ENCODE peak calls at places on chromosome 13, in eight cellular contexts. One of them, this sample, is unnamed.

GRCh38 chr13:72109863-72110262 is 242.9 kb upstream of the DACH1 start:
- DNase-seq in Caco-2: no peak
- DNase-seq in BE2C: no peak
- DNase-seq in choroid plexus epithelial cell: peak; percentile 10
- DNase-seq in astrocyte of the cerebellum: peak; percentile 9
- DNase-seq in psoas muscle: no peak
- DNase-seq in epithelial cell of proximal tubule: no peak
- DNase-seq in colonic mucosa: no peak
- DNase-seq in this sample: no peak

GRCh38 chr13:45055198-45055901 is 65.0 kb upstream of the GTF2F2 start:
- DNase-seq in astrocyte of the cerebellum: peak; percentile 89
- DNase-seq in epithelial cell of proximal tubule: peak; percentile 79
- DNase-seq in psoas muscle: no peak
- DNase-seq in BE2C: no peak
- DNase-seq in colonic mucosa: peak; percentile 30
- DNase-seq in Caco-2: no peak
- DNase-seq in choroid plexus epithelial cell: peak; percentile 90
- DNase-seq in this sample: peak; percentile 94

GRCh38 chr13:32852568-32852967 is 163.7 kb upstream of the KL start:
- DNase-seq in epithelial cell of proximal tubule: no peak
- DNase-seq in colonic mucosa: no peak
- DNase-seq in psoas muscle: no peak
- DNase-seq in choroid plexus epithelial cell: peak; percentile 69
- DNase-seq in astrocyte of the cerebellum: no peak
- DNase-seq in Caco-2: no peak
- DNase-seq in BE2C: no peak
- DNase-seq in this sample: peak; percentile 14

GRCh38 chr13:50393641-50394040 is 378.4 kb downstream of the KCNRG start:
- DNase-seq in colonic mucosa: no peak
- DNase-seq in BE2C: peak; percentile 61
- DNase-seq in choroid plexus epithelial cell: peak; percentile 85
- DNase-seq in astrocyte of the cerebellum: no peak
- DNase-seq in Caco-2: no peak
- DNase-seq in epithelial cell of proximal tubule: no peak
- DNase-seq in psoas muscle: no peak
- DNase-seq in this sample: no peak

GRCh38 chr13:46352810-46353209 is 34.2 kb downstream of the RUBCNL start:
- DNase-seq in epithelial cell of proximal tubule: no peak
- DNase-seq in astrocyte of the cerebellum: no peak
- DNase-seq in colonic mucosa: no peak
- DNase-seq in psoas muscle: no peak
- DNase-seq in choroid plexus epithelial cell: no peak
- DNase-seq in BE2C: no peak
- DNase-seq in Caco-2: no peak
- DNase-seq in this sample: no peak

GRCh38 chr13:50800091-50800739 is 43.3 kb downstream of the DLEU7 start:
- DNase-seq in choroid plexus epithelial cell: no peak
- DNase-seq in colonic mucosa: no peak
- DNase-seq in epithelial cell of proximal tubule: no peak
- DNase-seq in Caco-2: no peak
- DNase-seq in BE2C: no peak
- DNase-seq in astrocyte of the cerebellum: no peak
- DNase-seq in psoas muscle: no peak
- DNase-seq in this sample: no peak

GRCh38 chr13:85386424-85386823 is 412.8 kb downstream of the SLITRK6 start:
- DNase-seq in choroid plexus epithelial cell: peak; percentile 9
- DNase-seq in epithelial cell of proximal tubule: no peak
- DNase-seq in psoas muscle: no peak
- DNase-seq in BE2C: peak; percentile 23
- DNase-seq in colonic mucosa: no peak
- DNase-seq in astrocyte of the cerebellum: no peak
- DNase-seq in Caco-2: no peak
- DNase-seq in this sample: no peak

GRCh38 chr13:113062691-113063090 is 42.9 kb upstream of the F7 start:
- DNase-seq in astrocyte of the cerebellum: no peak
- DNase-seq in BE2C: no peak
- DNase-seq in psoas muscle: peak; percentile 2
- DNase-seq in epithelial cell of proximal tubule: no peak
- DNase-seq in colonic mucosa: no peak
- DNase-seq in Caco-2: no peak
- DNase-seq in choroid plexus epithelial cell: no peak
- DNase-seq in this sample: no peak

GRCh38 chr13:101738336-101738735 is 285.9 kb downstream of the ITGBL1 start:
- DNase-seq in choroid plexus epithelial cell: no peak
- DNase-seq in psoas muscle: no peak
- DNase-seq in astrocyte of the cerebellum: no peak
- DNase-seq in Caco-2: no peak
- DNase-seq in epithelial cell of proximal tubule: no peak
- DNase-seq in BE2C: no peak
- DNase-seq in colonic mucosa: no peak
- DNase-seq in this sample: no peak

GRCh38 chr13:98517576-98518310 is 59.2 kb downstream of the STK24 start:
- DNase-seq in psoas muscle: no peak
- DNase-seq in choroid plexus epithelial cell: no peak
- DNase-seq in BE2C: no peak
- DNase-seq in astrocyte of the cerebellum: no peak
- DNase-seq in colonic mucosa: no peak
- DNase-seq in Caco-2: no peak
- DNase-seq in epithelial cell of proximal tubule: no peak
- DNase-seq in this sample: no peak

GRCh38 chr13:67278230-67278629 is 48.1 kb upstream of the PCDH9 start:
- DNase-seq in Caco-2: no peak
- DNase-seq in BE2C: no peak
- DNase-seq in choroid plexus epithelial cell: peak; percentile 99
- DNase-seq in epithelial cell of proximal tubule: peak; percentile 48
- DNase-seq in psoas muscle: no peak
- DNase-seq in astrocyte of the cerebellum: peak; percentile 97
- DNase-seq in colonic mucosa: no peak
- DNase-seq in this sample: peak; percentile 28

GRCh38 chr13:98910501-98910951 is 67.3 kb downstream of the DOCK9 start:
- DNase-seq in astrocyte of the cerebellum: no peak
- DNase-seq in Caco-2: no peak
- DNase-seq in colonic mucosa: no peak
- DNase-seq in BE2C: no peak
- DNase-seq in psoas muscle: no peak
- DNase-seq in choroid plexus epithelial cell: peak; percentile 66
- DNase-seq in epithelial cell of proximal tubule: no peak
- DNase-seq in this sample: peak; percentile 35

GRCh38 chr13:22777207-22777606 is 403.6 kb upstream of the SGCG start:
- DNase-seq in Caco-2: no peak
- DNase-seq in colonic mucosa: no peak
- DNase-seq in BE2C: no peak
- DNase-seq in psoas muscle: no peak
- DNase-seq in choroid plexus epithelial cell: no peak
- DNase-seq in epithelial cell of proximal tubule: no peak
- DNase-seq in astrocyte of the cerebellum: no peak
- DNase-seq in this sample: no peak

GRCh38 chr13:106500450-106500849 is 35.0 kb downstream of the EFNB2 start:
- DNase-seq in colonic mucosa: no peak
- DNase-seq in epithelial cell of proximal tubule: no peak
- DNase-seq in astrocyte of the cerebellum: no peak
- DNase-seq in Caco-2: no peak
- DNase-seq in psoas muscle: no peak
- DNase-seq in choroid plexus epithelial cell: peak; percentile 93
- DNase-seq in BE2C: no peak
- DNase-seq in this sample: no peak

GRCh38 chr13:47337781-47338507 is 441.1 kb upstream of the HTR2A start:
- DNase-seq in psoas muscle: no peak
- DNase-seq in astrocyte of the cerebellum: peak; percentile 94
- DNase-seq in Caco-2: no peak
- DNase-seq in epithelial cell of proximal tubule: no peak
- DNase-seq in BE2C: peak; percentile 34
- DNase-seq in choroid plexus epithelial cell: peak; percentile 94
- DNase-seq in colonic mucosa: no peak
- DNase-seq in this sample: peak; percentile 49

GRCh38 chr13:113860051-113860471 is 3.8 kb downstream of the GAS6 start:
- DNase-seq in epithelial cell of proximal tubule: no peak
- DNase-seq in colonic mucosa: peak; percentile 85
- DNase-seq in astrocyte of the cerebellum: no peak
- DNase-seq in BE2C: no peak
- DNase-seq in psoas muscle: no peak
- DNase-seq in Caco-2: peak; percentile 81
- DNase-seq in choroid plexus epithelial cell: no peak
- DNase-seq in this sample: no peak

GRCh38 chr13:40388617-40389016 is 277.8 kb downstream of the FOXO1 start:
- DNase-seq in colonic mucosa: peak; percentile 27
- DNase-seq in BE2C: no peak
- DNase-seq in psoas muscle: no peak
- DNase-seq in epithelial cell of proximal tubule: no peak
- DNase-seq in choroid plexus epithelial cell: peak; percentile 47
- DNase-seq in astrocyte of the cerebellum: no peak
- DNase-seq in Caco-2: no peak
- DNase-seq in this sample: no peak

GRCh38 chr13:112842343-112842856 is 126.6 kb upstream of the MCF2L start:
- DNase-seq in astrocyte of the cerebellum: peak; percentile 76
- DNase-seq in psoas muscle: peak; percentile 80
- DNase-seq in epithelial cell of proximal tubule: no peak
- DNase-seq in Caco-2: no peak
- DNase-seq in BE2C: peak; percentile 49
- DNase-seq in colonic mucosa: no peak
- DNase-seq in choroid plexus epithelial cell: peak; percentile 74
- DNase-seq in this sample: no peak

GRCh38 chr13:81757348-81757950 is 1416.5 kb upstream of the SPRY2 start:
- DNase-seq in colonic mucosa: no peak
- DNase-seq in choroid plexus epithelial cell: no peak
- DNase-seq in BE2C: no peak
- DNase-seq in psoas muscle: no peak
- DNase-seq in epithelial cell of proximal tubule: peak; percentile 6
- DNase-seq in astrocyte of the cerebellum: no peak
- DNase-seq in Caco-2: no peak
- DNase-seq in this sample: no peak

GRCh38 chr13:103983948-103984347 is 917.7 kb upstream of the SLC10A2 start:
- DNase-seq in BE2C: no peak
- DNase-seq in epithelial cell of proximal tubule: no peak
- DNase-seq in psoas muscle: no peak
- DNase-seq in Caco-2: no peak
- DNase-seq in astrocyte of the cerebellum: no peak
- DNase-seq in choroid plexus epithelial cell: no peak
- DNase-seq in colonic mucosa: no peak
- DNase-seq in this sample: no peak

DNA sequence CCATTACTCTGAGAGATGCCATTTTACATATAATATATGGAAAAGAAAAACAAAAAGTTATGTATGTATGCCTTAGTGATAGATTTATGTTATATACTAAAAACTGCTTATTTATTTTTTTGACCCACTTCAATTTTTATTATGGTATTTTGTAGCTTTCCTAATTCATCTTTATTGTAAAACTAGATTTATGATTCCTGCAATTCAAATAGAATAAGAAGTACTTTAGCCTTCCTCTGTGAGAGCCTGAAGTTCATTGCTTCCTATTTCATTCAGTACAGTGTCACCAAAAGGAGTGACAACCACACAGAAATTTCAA is 158.1 kb downstream of the RGCC start:
- DNase-seq in BE2C: no peak
- DNase-seq in Caco-2: no peak
- DNase-seq in psoas muscle: no peak
- DNase-seq in choroid plexus epithelial cell: no peak
- DNase-seq in astrocyte of the cerebellum: no peak
- DNase-seq in epithelial cell of proximal tubule: no peak
- DNase-seq in colonic mucosa: no peak
- DNase-seq in this sample: no peak
- H3K4me3 ChIP-seq in BE2C: no peak overlapping the region
- H3K4me3 ChIP-seq in Caco-2: no peak overlapping the region
- H3K4me3 ChIP-seq in psoas muscle: no peak overlapping the region
- H3K4me3 ChIP-seq in choroid plexus epithelial cell: no peak overlapping the region
- H3K4me3 ChIP-seq in astrocyte of the cerebellum: no peak overlapping the region
- H3K4me3 ChIP-seq in epithelial cell of proximal tubule: no peak overlapping the region
- H3K4me3 ChIP-seq in colonic mucosa: no peak overlapping the region
- H3K4me3 ChIP-seq in this sample: no peak overlapping the region

DNA sequence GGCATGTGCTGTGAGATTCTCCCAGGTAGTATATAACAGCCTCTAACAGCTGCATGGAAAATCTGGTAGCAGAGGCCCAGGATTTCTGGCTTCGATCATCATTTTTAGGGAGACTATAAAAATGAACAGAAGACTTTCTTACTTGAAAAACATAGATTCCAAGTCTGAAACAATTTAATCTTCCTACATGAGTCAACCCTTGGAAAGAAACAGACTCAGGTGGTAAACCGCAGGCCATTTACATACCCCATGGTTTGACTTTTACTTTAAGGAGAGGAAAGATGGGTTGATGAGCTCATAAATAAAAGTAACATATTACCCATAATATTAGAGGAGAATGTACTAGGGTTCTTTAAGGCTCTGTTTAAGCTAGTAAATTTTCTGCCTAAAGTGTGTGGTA is 121.6 kb downstream of the CYSLTR2 start:
- DNase-seq in BE2C: no peak
- DNase-seq in colonic mucosa: no peak
- DNase-seq in astrocyte of the cerebellum: peak; percentile 77
- DNase-seq in choroid plexus epithelial cell: peak; percentile 44
- DNase-seq in epithelial cell of proximal tubule: no peak
- DNase-seq in psoas muscle: no peak
- DNase-seq in Caco-2: no peak
- DNase-seq in this sample: peak; percentile 73
- TF ChIP-seq CTCF in BE2C: no peak
- TF ChIP-seq CTCF in colonic mucosa: no peak
- TF ChIP-seq CTCF in astrocyte of the cerebellum: no peak
- TF ChIP-seq CTCF in choroid plexus epithelial cell: no peak
- TF ChIP-seq CTCF in epithelial cell of proximal tubule: no peak
- TF ChIP-seq CTCF in psoas muscle: no peak
- TF ChIP-seq CTCF in Caco-2: no peak
- TF ChIP-seq CTCF in this sample: no peak

GRCh38 chr13:110698689-110699088 is 7.2 kb downstream of the CARS2 start:
- DNase-seq in choroid plexus epithelial cell: no peak
- DNase-seq in psoas muscle: no peak
- DNase-seq in astrocyte of the cerebellum: no peak
- DNase-seq in Caco-2: no peak
- DNase-seq in epithelial cell of proximal tubule: no peak
- DNase-seq in colonic mucosa: no peak
- DNase-seq in BE2C: no peak
- DNase-seq in this sample: no peak
- H3K4me3 ChIP-seq in choroid plexus epithelial cell: no peak overlapping the region
- H3K4me3 ChIP-seq in psoas muscle: no peak overlapping the region
- H3K4me3 ChIP-seq in astrocyte of the cerebellum: no peak overlapping the region
- H3K4me3 ChIP-seq in Caco-2: no peak overlapping the region
- H3K4me3 ChIP-seq in epithelial cell of proximal tubule: no peak overlapping the region
- H3K4me3 ChIP-seq in colonic mucosa: no peak overlapping the region
- H3K4me3 ChIP-seq in BE2C: no peak overlapping the region
- H3K4me3 ChIP-seq in this sample: no peak overlapping the region

GRCh38 chr13:79060216-79060615 is 345.8 kb downstream of the RBM26 start:
- DNase-seq in colonic mucosa: no peak
- DNase-seq in psoas muscle: no peak
- DNase-seq in epithelial cell of proximal tubule: no peak
- DNase-seq in BE2C: no peak
- DNase-seq in choroid plexus epithelial cell: no peak
- DNase-seq in Caco-2: no peak
- DNase-seq in astrocyte of the cerebellum: no peak
- DNase-seq in this sample: no peak

GRCh38 chr13:79051472-79051871 is 354.6 kb downstream of the RBM26 start:
- DNase-seq in epithelial cell of proximal tubule: no peak
- DNase-seq in astrocyte of the cerebellum: no peak
- DNase-seq in BE2C: no peak
- DNase-seq in psoas muscle: no peak
- DNase-seq in Caco-2: no peak
- DNase-seq in choroid plexus epithelial cell: no peak
- DNase-seq in colonic mucosa: no peak
- DNase-seq in this sample: no peak

GRCh38 chr13:79062291-79062690 is 343.8 kb downstream of the RBM26 start:
- DNase-seq in Caco-2: no peak
- DNase-seq in choroid plexus epithelial cell: no peak
- DNase-seq in psoas muscle: no peak
- DNase-seq in BE2C: no peak
- DNase-seq in colonic mucosa: no peak
- DNase-seq in epithelial cell of proximal tubule: no peak
- DNase-seq in astrocyte of the cerebellum: no peak
- DNase-seq in this sample: no peak

GRCh38 chr13:79056706-79057105 is 349.3 kb downstream of the RBM26 start:
- DNase-seq in epithelial cell of proximal tubule: no peak
- DNase-seq in choroid plexus epithelial cell: no peak
- DNase-seq in astrocyte of the cerebellum: no peak
- DNase-seq in BE2C: no peak
- DNase-seq in colonic mucosa: no peak
- DNase-seq in psoas muscle: no peak
- DNase-seq in Caco-2: no peak
- DNase-seq in this sample: no peak
- TF ChIP-seq CTCF in epithelial cell of proximal tubule: peak; percentile 25
- TF ChIP-seq CTCF in choroid plexus epithelial cell: no peak
- TF ChIP-seq CTCF in astrocyte of the cerebellum: no peak
- TF ChIP-seq CTCF in BE2C: peak; percentile 49
- TF ChIP-seq CTCF in colonic mucosa: no peak
- TF ChIP-seq CTCF in psoas muscle: no peak
- TF ChIP-seq CTCF in Caco-2: peak; percentile 46
- TF ChIP-seq CTCF in this sample: no peak

This sample was measured in AG09309.